ENCODE peak calls at places on chromosomes 13 and 19, in six cellular contexts. P, X, Z, D, Y and R are unnamed samples. For H3K4me1, the result is how much of the 10 kb centered on the place peaks cover.

GRCh38 chr13:93539914-93540313 is 313.3 kb downstream of the GPC6 start:
- DNase-seq in P (no peak), X (no peak), Z (no peak), D (no peak), Y (no peak), R (no peak)

GRCh38 chr19:15836345-15836594 is 20.8 kb upstream of the OR10H1 start:
- DNase-seq in P (no peak), X (peak), Z (no peak), D (no peak), Y (no peak), R (no peak)

GRCh38 chr13:21673592-21674270 is 2.9 kb downstream of the FGF9 start:
- DNase-seq in P (no peak), X (peak), Z (peak), D (peak), Y (no peak), R (peak)

GRCh38 chr19:35622750-35623149 is 6.1 kb upstream of the RBM42 start:
- DNase-seq in P (no peak), X (no peak), Z (peak), D (no peak), Y (no peak), R (no peak)

GRCh38 chr13:112799394-112799793 is 109.6 kb downstream of the ATP11A start:
- DNase-seq in P (no peak), X (no peak), Z (no peak), D (no peak), Y (no peak), R (no peak)

GRCh38 chr13:95456837-95457236 is 95.7 kb upstream of the CLDN10 start:
- DNase-seq in P (no peak), X (no peak), Z (no peak), D (no peak), Y (no peak), R (no peak)

GRCh38 chr19:33175886-33176669 is 18.1 kb upstream of the LRP3 start:
- DNase-seq in P (peak), X (no peak), Z (peak), D (no peak), Y (no peak), R (no peak)

GRCh38 chr13:66994498-66995365 is 235.4 kb downstream of the PCDH9 start:
- DNase-seq in P (no peak), X (no peak), Z (no peak), D (no peak), Y (no peak), R (no peak)

GRCh38 chr13:33108620-33109019 is 92.4 kb downstream of the KL start:
- DNase-seq in P (no peak), X (no peak), Z (no peak), D (no peak), Y (no peak), R (no peak)

GRCh38 chr13:113048766-113049165 is 56.8 kb upstream of the F7 start:
- DNase-seq in P (no peak), X (no peak), Z (no peak), D (no peak), Y (no peak), R (no peak)

GRCh38 chr13:51359352-51359751 is 19.9 kb downstream of the SERPINE3 start:
- DNase-seq in P (no peak), X (no peak), Z (no peak), D (no peak), Y (no peak), R (no peak)

GRCh38 chr13:74464656-74465055 is 330.5 kb upstream of the KLF12 start:
- DNase-seq in P (no peak), X (peak), Z (no peak), D (peak), Y (no peak), R (no peak)

GRCh38 chr13:44368599-44369368 is 4.8 kb upstream of the SERP2 start:
- DNase-seq in P (no peak), X (no peak), Z (no peak), D (no peak), Y (no peak), R (no peak)

GRCh38 chr13:40986328-40986856 is 32.7 kb downstream of the ELF1 start:
- DNase-seq in P (no peak), X (no peak), Z (no peak), D (no peak), Y (no peak), R (no peak)

GRCh38 chr19:50537769-50538230 is 24.1 kb upstream of the ASPDH start:
- DNase-seq in P (peak), X (peak), Z (peak), D (peak), Y (peak), R (no peak)

GRCh38 chr13:40665061-40665753 is 1.2 kb downstream of the FOXO1 start:
- DNase-seq in P (peak), X (peak), Z (peak), D (peak), Y (no peak), R (peak)

GRCh38 chr19:40191836-40192646 is 815 bp downstream of the MAP3K10 start:
- DNase-seq in P (no peak), X (peak), Z (peak), D (peak), Y (no peak), R (no peak)

GRCh38 chr13:97696921-97697320 is 256.6 kb upstream of the IPO5 start:
- DNase-seq in P (no peak), X (no peak), Z (no peak), D (no peak), Y (no peak), R (no peak)

GRCh38 chr19:42018503-42019193 is 24.6 kb upstream of the ATP1A3 start:
- DNase-seq in P (no peak), X (no peak), Z (no peak), D (no peak), Y (no peak), R (no peak)

GRCh38 chr19:48006762-48007161 is 12.3 kb downstream of the ELSPBP1 start:
- DNase-seq in P (no peak), X (peak), Z (no peak), D (no peak), Y (no peak), R (no peak)

GRCh38 chr13:37617162-37617561 is 18.6 kb upstream of the POSTN start:
- DNase-seq in P (no peak), X (no peak), Z (no peak), D (no peak), Y (no peak), R (no peak)

GRCh38 chr19:58317481-58318072 is 9.2 kb upstream of the ZSCAN22 start:
- DNase-seq in P (no peak), X (no peak), Z (no peak), D (no peak), Y (no peak), R (no peak)

GRCh38 chr13:23859455-23859854 is 29.7 kb downstream of the MIPEP start:
- DNase-seq in P (no peak), X (no peak), Z (no peak), D (no peak), Y (no peak), R (no peak)

GRCh38 chr19:55529636-55530230 is 7.2 kb downstream of the SBK2 start:
- DNase-seq in P (no peak), X (no peak), Z (no peak), D (no peak), Y (no peak), R (no peak)

GRCh38 chr19:19544257-19545127 is 6.4 kb downstream of the CILP2 start:
- DNase-seq in P (no peak), X (no peak), Z (no peak), D (no peak), Y (no peak), R (no peak)

GRCh38 chr13:89214115-89214514 is 1542.9 kb downstream of the SLITRK5 start:
- DNase-seq in P (no peak), X (no peak), Z (no peak), D (no peak), Y (no peak), R (no peak)

GRCh38 chr19:35013047-35013819 is 13.1 kb downstream of the GRAMD1A start:
- DNase-seq in P (peak), X (peak), Z (peak), D (peak), Y (peak), R (peak)

GRCh38 chr19:5436948-5437306 is 18.3 kb upstream of the ZNRF4 start:
- DNase-seq in P (no peak), X (no peak), Z (no peak), D (no peak), Y (no peak), R (no peak)
- H3K4me3 ChIP-seq in P (no peak), X (peak), Z (peak), D (no peak), Y (no peak), R (no peak)

GRCh38 chr19:11160119-11160768 is 4.7 kb upstream of the SPC24 start:
- DNase-seq in P (no peak), X (no peak), Z (peak), D (no peak), Y (no peak), R (no peak)
- H3K4me1 ChIP-seq in P (under half), X (under half), Z (under half), D (under half), Y (under half), R (under half)

GRCh38 chr19:313169-313987 is 22.2 kb upstream of the PLPP2 start:
- DNase-seq in P (no peak), X (no peak), Z (no peak), D (no peak), Y (no peak), R (no peak)
- H3K27ac ChIP-seq in P (no peak), X (no peak), Z (no peak), D (peak), Y (no peak), R (no peak)

GRCh38 chr13:92513672-92514071 is 712.9 kb upstream of the GPC6 start:
- DNase-seq in P (no peak), X (no peak), Z (no peak), D (no peak), Y (no peak), R (no peak)
- H3K4me3 ChIP-seq in P (no peak), X (no peak), Z (no peak), D (no peak), Y (no peak), R (no peak)

GRCh38 chr13:48626726-48627451 is 26.8 kb upstream of the CYSLTR2 start:
- DNase-seq in P (no peak), X (no peak), Z (no peak), D (no peak), Y (no peak), R (no peak)
- H3K4me1 ChIP-seq in P (under half), X (under half), Z (under half), D (under half), Y (under half), R (under half)

DNA sequence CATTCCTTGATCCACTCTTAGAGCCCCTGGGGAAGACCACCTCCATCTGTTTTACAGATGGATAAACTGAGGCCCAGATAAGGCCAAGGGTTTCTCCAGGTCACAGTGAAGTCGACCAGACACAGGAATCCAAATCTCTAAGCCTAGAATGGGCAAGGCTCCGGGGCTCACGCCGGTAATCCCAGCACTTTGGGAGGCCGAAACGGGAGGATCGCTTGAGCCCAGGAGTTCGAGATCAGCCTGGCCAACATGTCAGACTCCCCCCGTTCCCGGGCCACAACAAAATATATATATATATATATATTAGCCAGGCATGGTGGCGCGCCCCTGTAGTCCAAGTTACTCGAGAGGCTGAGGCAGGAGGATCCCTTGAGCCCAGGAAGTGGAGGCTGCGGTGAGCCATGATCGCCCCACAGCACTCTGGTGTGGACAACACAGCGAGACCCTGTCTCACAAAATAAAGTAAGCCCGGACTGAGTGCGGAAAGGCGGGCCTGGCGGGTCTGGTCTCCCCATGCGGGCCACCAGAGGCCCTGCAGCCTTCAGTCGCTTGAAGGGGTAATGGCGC is 615 bp upstream of the RPL13A start:
- DNase-seq in P (no peak), X (no peak), Z (no peak), D (no peak), Y (no peak), R (no peak)
- H3K27ac ChIP-seq in P (peak), X (peak), Z (peak), D (peak), Y (peak), R (peak)